ENCODE peak calls at places on chromosomes 11 and 22, in nine cellular contexts. One of them, this sample, is unnamed.

GRCh38 chr11:66868726-66869291 is 11.9 kb downstream of the LRFN4 start:
- DNase-seq in right atrium auricular region: no peak
- DNase-seq in lower leg skin: no peak
- DNase-seq in OCI-M1: peak
- DNase-seq in fibroblast of lung: peak
- DNase-seq in endothelial cell: peak
- DNase-seq in iris pigment epithelial cell: no peak
- DNase-seq in M059J: no peak
- DNase-seq in retina: no peak
- DNase-seq in this sample: peak

GRCh38 chr11:118415739-118416068 is 14.3 kb downstream of the ATP5MG start:
- DNase-seq in right atrium auricular region: no peak
- DNase-seq in lower leg skin: peak
- DNase-seq in OCI-M1: peak
- DNase-seq in fibroblast of lung: peak
- DNase-seq in endothelial cell: no peak
- DNase-seq in iris pigment epithelial cell: peak
- DNase-seq in M059J: peak
- DNase-seq in retina: no peak
- DNase-seq in this sample: peak

GRCh38 chr11:9858822-9859221 is 194.9 kb downstream of the SWAP70 start:
- DNase-seq in right atrium auricular region: no peak
- DNase-seq in lower leg skin: no peak
- DNase-seq in OCI-M1: peak
- DNase-seq in fibroblast of lung: peak
- DNase-seq in endothelial cell: peak
- DNase-seq in iris pigment epithelial cell: peak
- DNase-seq in M059J: peak
- DNase-seq in retina: no peak
- DNase-seq in this sample: no peak

GRCh38 chr11:72704783-72705287 is 30.6 kb upstream of the PDE2A start:
- DNase-seq in right atrium auricular region: no peak
- DNase-seq in lower leg skin: no peak
- DNase-seq in OCI-M1: no peak
- DNase-seq in fibroblast of lung: no peak
- DNase-seq in endothelial cell: no peak
- DNase-seq in iris pigment epithelial cell: no peak
- DNase-seq in M059J: no peak
- DNase-seq in retina: no peak
- DNase-seq in this sample: no peak

GRCh38 chr22:50471197-50471847 is 3.5 kb downstream of the SBF1 start:
- DNase-seq in right atrium auricular region: no peak
- DNase-seq in lower leg skin: no peak
- DNase-seq in OCI-M1: no peak
- DNase-seq in fibroblast of lung: no peak
- DNase-seq in endothelial cell: no peak
- DNase-seq in iris pigment epithelial cell: no peak
- DNase-seq in M059J: no peak
- DNase-seq in retina: no peak
- DNase-seq in this sample: no peak

GRCh38 chr11:65109231-65110198 is 2.2 kb upstream of the TM7SF2 start:
- DNase-seq in right atrium auricular region: no peak
- DNase-seq in lower leg skin: no peak
- DNase-seq in OCI-M1: no peak
- DNase-seq in fibroblast of lung: no peak
- DNase-seq in endothelial cell: no peak
- DNase-seq in iris pigment epithelial cell: no peak
- DNase-seq in M059J: no peak
- DNase-seq in retina: no peak
- DNase-seq in this sample: no peak

GRCh38 chr11:62880803-62881578 is at the start of gene SLC3A2:
- DNase-seq in right atrium auricular region: peak
- DNase-seq in lower leg skin: peak
- DNase-seq in OCI-M1: peak
- DNase-seq in fibroblast of lung: peak
- DNase-seq in endothelial cell: peak
- DNase-seq in iris pigment epithelial cell: peak
- DNase-seq in M059J: peak
- DNase-seq in retina: peak
- DNase-seq in this sample: peak

GRCh38 chr22:38943181-38943580 is 14.2 kb upstream of the APOBEC3A start:
- DNase-seq in right atrium auricular region: no peak
- DNase-seq in lower leg skin: no peak
- DNase-seq in OCI-M1: peak
- DNase-seq in fibroblast of lung: no peak
- DNase-seq in endothelial cell: no peak
- DNase-seq in iris pigment epithelial cell: no peak
- DNase-seq in M059J: no peak
- DNase-seq in retina: no peak
- DNase-seq in this sample: no peak

GRCh38 chr11:62238151-62238550 is 3.9 kb upstream of the SCGB1D2 start:
- DNase-seq in right atrium auricular region: no peak
- DNase-seq in lower leg skin: no peak
- DNase-seq in OCI-M1: no peak
- DNase-seq in fibroblast of lung: no peak
- DNase-seq in endothelial cell: no peak
- DNase-seq in iris pigment epithelial cell: no peak
- DNase-seq in M059J: no peak
- DNase-seq in retina: no peak
- DNase-seq in this sample: no peak

GRCh38 chr11:134559617-134559992 is 147.6 kb upstream of the B3GAT1 start:
- DNase-seq in right atrium auricular region: peak
- DNase-seq in lower leg skin: no peak
- DNase-seq in OCI-M1: no peak
- DNase-seq in fibroblast of lung: no peak
- DNase-seq in endothelial cell: no peak
- DNase-seq in iris pigment epithelial cell: no peak
- DNase-seq in M059J: no peak
- DNase-seq in retina: no peak
- DNase-seq in this sample: peak

GRCh38 chr11:13876423-13876822 is 86.1 kb upstream of the SPON1 start:
- DNase-seq in right atrium auricular region: no peak
- DNase-seq in lower leg skin: no peak
- DNase-seq in OCI-M1: peak
- DNase-seq in fibroblast of lung: no peak
- DNase-seq in endothelial cell: no peak
- DNase-seq in iris pigment epithelial cell: no peak
- DNase-seq in M059J: no peak
- DNase-seq in retina: no peak
- DNase-seq in this sample: no peak

GRCh38 chr22:17792289-17792688 is 18.0 kb upstream of the BID start:
- DNase-seq in right atrium auricular region: no peak
- DNase-seq in lower leg skin: no peak
- DNase-seq in OCI-M1: no peak
- DNase-seq in fibroblast of lung: no peak
- DNase-seq in endothelial cell: no peak
- DNase-seq in iris pigment epithelial cell: no peak
- DNase-seq in M059J: no peak
- DNase-seq in retina: no peak
- DNase-seq in this sample: no peak

GRCh38 chr11:69638941-69639681 is 1.8 kb upstream of the CCND1 start:
- DNase-seq in right atrium auricular region: peak
- DNase-seq in lower leg skin: peak
- DNase-seq in OCI-M1: peak
- DNase-seq in fibroblast of lung: peak
- DNase-seq in endothelial cell: peak
- DNase-seq in iris pigment epithelial cell: peak
- DNase-seq in M059J: peak
- DNase-seq in retina: peak
- DNase-seq in this sample: peak

GRCh38 chr11:36165638-36166389 is 123.4 kb downstream of the COMMD9 start:
- DNase-seq in right atrium auricular region: no peak
- DNase-seq in lower leg skin: no peak
- DNase-seq in OCI-M1: no peak
- DNase-seq in fibroblast of lung: no peak
- DNase-seq in endothelial cell: no peak
- DNase-seq in iris pigment epithelial cell: no peak
- DNase-seq in M059J: no peak
- DNase-seq in retina: no peak
- DNase-seq in this sample: no peak

GRCh38 chr22:48755332-48755949 is 1072.2 kb downstream of the BRD1 start:
- DNase-seq in right atrium auricular region: peak
- DNase-seq in lower leg skin: no peak
- DNase-seq in OCI-M1: no peak
- DNase-seq in fibroblast of lung: no peak
- DNase-seq in endothelial cell: no peak
- DNase-seq in iris pigment epithelial cell: no peak
- DNase-seq in M059J: no peak
- DNase-seq in retina: no peak
- DNase-seq in this sample: no peak

GRCh38 chr22:37843746-37844089 is 416 bp downstream of the ANKRD54 start:
- DNase-seq in right atrium auricular region: no peak
- DNase-seq in lower leg skin: no peak
- DNase-seq in OCI-M1: no peak
- DNase-seq in fibroblast of lung: no peak
- DNase-seq in endothelial cell: peak
- DNase-seq in iris pigment epithelial cell: no peak
- DNase-seq in M059J: no peak
- DNase-seq in retina: no peak
- DNase-seq in this sample: peak

GRCh38 chr11:118901494-118902335 is 18.0 kb downstream of the CXCR5 start:
- DNase-seq in right atrium auricular region: no peak
- DNase-seq in lower leg skin: no peak
- DNase-seq in OCI-M1: no peak
- DNase-seq in fibroblast of lung: no peak
- DNase-seq in endothelial cell: no peak
- DNase-seq in iris pigment epithelial cell: no peak
- DNase-seq in M059J: no peak
- DNase-seq in retina: no peak
- DNase-seq in this sample: no peak

GRCh38 chr11:108606495-108607160 is 13.1 kb upstream of the EXPH5 start:
- DNase-seq in right atrium auricular region: no peak
- DNase-seq in lower leg skin: no peak
- DNase-seq in OCI-M1: no peak
- DNase-seq in fibroblast of lung: peak
- DNase-seq in endothelial cell: no peak
- DNase-seq in iris pigment epithelial cell: peak
- DNase-seq in M059J: peak
- DNase-seq in retina: no peak
- DNase-seq in this sample: no peak

GRCh38 chr22:48035897-48036296 is 1273.4 kb downstream of the TBC1D22A start:
- DNase-seq in right atrium auricular region: no peak
- DNase-seq in lower leg skin: no peak
- DNase-seq in OCI-M1: no peak
- DNase-seq in fibroblast of lung: no peak
- DNase-seq in endothelial cell: no peak
- DNase-seq in iris pigment epithelial cell: no peak
- DNase-seq in M059J: no peak
- DNase-seq in retina: no peak
- DNase-seq in this sample: no peak

This sample was measured in RPMI8226.